ENCODE peak calls at places on chromosomes 5 and 9, in nine cellular contexts. P is tibial nerve, W is fibroblast of mammary gland, S is endodermal cell, Z is astrocyte, A is Panc1, I is brain microvascular endothelial cell, N is fibroblast of lung, T is lower lobe of right lung. H is an unnamed sample.

GRCh38 chr5:150263801-150264621 is 25.6 kb downstream of the CAMK2A start:
- DNase-seq in Z (peak; percentile 89), S (no peak), T (no peak), P (no peak), W (peak; percentile 90), N (peak; percentile 92), A (peak; percentile 53), I (peak; percentile 73), H (peak; percentile 84)

GRCh38 chr9:136255166-136255538 is 9.5 kb upstream of the QSOX2 start:
- DNase-seq in W (peak; percentile 79), Z (peak; percentile 40), S (no peak), N (peak; percentile 65), A (no peak), T (no peak), P (no peak), I (peak; percentile 27), H (peak; percentile 54)

GRCh38 chr9:76415731-76416130 is 21.5 kb upstream of the RFK start:
- DNase-seq in T (no peak), W (peak; percentile 50), I (no peak), N (peak; percentile 79), A (no peak), P (no peak), Z (peak; percentile 76), S (no peak), H (peak; percentile 85)

GRCh38 chr9:89498845-89499480 is 1.1 kb upstream of the SEMA4D start:
- DNase-seq in T (no peak), S (no peak), N (no peak), I (no peak), W (no peak), P (no peak), A (no peak), Z (no peak), H (no peak)

GRCh38 chr5:108148715-108149139 is 233.2 kb downstream of the FBXL17 start:
- DNase-seq in W (peak; percentile 17), S (no peak), N (peak; percentile 19), I (peak; percentile 32), A (peak; percentile 18), T (no peak), Z (peak; percentile 3), P (no peak), H (peak; percentile 22)

GRCh38 chr5:124583469-124584350 is 162.7 kb downstream of the ZNF608 start:
- DNase-seq in A (no peak), W (peak; percentile 86), Z (peak; percentile 89), N (peak; percentile 92), T (no peak), S (no peak), I (peak; percentile 86), P (no peak), H (peak; percentile 62)

GRCh38 chr9:135370411-135371375 is 108.9 kb upstream of the PPP1R26 start:
- DNase-seq in S (no peak), Z (no peak), N (no peak), P (no peak), T (no peak), W (no peak), I (no peak), A (no peak), H (no peak)

GRCh38 chr5:123164019-123164418 is 75.0 kb downstream of the PRDM6 start:
- DNase-seq in S (no peak), W (no peak), N (no peak), P (no peak), I (no peak), T (no peak), Z (no peak), A (no peak), H (peak; percentile 41)

GRCh38 chr5:75335952-75336624 is 932 bp upstream of the HMGCR start:
- DNase-seq in N (peak; percentile 87), I (peak; percentile 86), A (peak; percentile 53), P (no peak), W (peak; percentile 88), S (no peak), Z (peak; percentile 83), T (no peak), H (peak; percentile 89)

GRCh38 chr5:75340714-75341478 is 3.9 kb downstream of the HMGCR start:
- DNase-seq in S (no peak), N (no peak), T (no peak), P (no peak), Z (no peak), I (no peak), A (no peak), W (no peak), H (no peak)

GRCh38 chr5:75337366-75338021 is 474 bp downstream of the HMGCR start:
- DNase-seq in A (no peak), P (no peak), Z (no peak), T (no peak), W (peak; percentile 23), S (no peak), N (peak; percentile 24), I (no peak), H (no peak)

GRCh38 chr5:75336625-75337336 is at the start of gene HMGCR:
- DNase-seq in T (peak; percentile 99), A (peak; percentile 97), W (peak; percentile 100), Z (peak; percentile 99), I (peak; percentile 100), S (peak; percentile 100), P (peak; percentile 97), N (peak; percentile 100), H (peak; percentile 99)

GRCh38 chr5:75338408-75338807 is 1.4 kb downstream of the HMGCR start:
- DNase-seq in S (no peak), A (no peak), I (no peak), Z (no peak), T (no peak), N (no peak), W (no peak), P (no peak), H (no peak)
- H3K4me3 ChIP-seq in S (peak overlapping the region; percentile 96), A (peak overlapping the region; percentile 70), I (peak overlapping the region; percentile 98), Z (peak overlapping the region; percentile 97), T (peak overlapping the region; percentile 93), N (peak overlapping the region; percentile 94), W (peak overlapping the region; percentile 89), P (no peak overlapping the region), H (peak overlapping the region; percentile 89)

GRCh38 chr9:696332-697090 is 145.0 kb upstream of the DMRT1 start:
- DNase-seq in I (peak; percentile 71), P (no peak), A (no peak), Z (peak; percentile 83), N (peak; percentile 87), S (no peak), T (no peak), W (peak; percentile 65), H (peak; percentile 80)
- TF ChIP-seq CTCF in I (peak; percentile 53), P (no peak), A (no peak), Z (peak; percentile 31), N (no peak), S (no peak), T (no peak), W (peak; percentile 28), H (peak; percentile 43)

GRCh38 chr5:139275536-139276297 is 17.8 kb upstream of the MATR3 start:
- DNase-seq in W (no peak), A (no peak), S (no peak), N (peak; percentile 17), Z (no peak), T (no peak), P (no peak), I (no peak), H (no peak)

GRCh38 chr5:139277171-139277570 is 16.4 kb upstream of the MATR3 start:
- DNase-seq in S (no peak), P (no peak), A (no peak), W (no peak), I (no peak), N (no peak), Z (no peak), T (no peak), H (no peak)

GRCh38 chr5:139273572-139274264 is 19.8 kb upstream of the MATR3 start:
- DNase-seq in W (peak; percentile 87), N (peak; percentile 73), A (no peak), I (peak; percentile 68), T (peak; percentile 93), P (peak; percentile 61), Z (peak; percentile 51), S (peak; percentile 96), H (peak; percentile 75)

GRCh38 chr5:139278540-139279274 is 14.8 kb upstream of the MATR3 start:
- DNase-seq in W (no peak), Z (no peak), A (no peak), T (no peak), S (no peak), N (no peak), I (no peak), P (no peak), H (no peak)

GRCh38 chr5:139276426-139276825 is 17.1 kb upstream of the MATR3 start:
- DNase-seq in N (no peak), A (no peak), Z (no peak), P (no peak), I (no peak), W (no peak), T (no peak), S (no peak), H (no peak)
- H3K4me3 ChIP-seq in N (no peak overlapping the region), A (peak overlapping the region; percentile 87), Z (peak overlapping the region; percentile 32), P (no peak overlapping the region), I (peak overlapping the region; percentile 38), W (peak overlapping the region; percentile 43), T (no peak overlapping the region), S (peak overlapping the region; percentile 96), H (no peak overlapping the region)

GRCh38 chr5:25963251-25964008 is 1075.0 kb downstream of the CDH9 start:
- DNase-seq in P (peak; percentile 69), S (no peak), A (no peak), I (no peak), Z (no peak), T (no peak), N (no peak), W (peak; percentile 49), H (no peak)
- TF ChIP-seq CTCF in P (no peak), S (no peak), A (no peak), I (no peak), Z (no peak), T (no peak), N (no peak), W (no peak), H (no peak)

GRCh38 chr5:134000116-134000515 is 4.7 kb downstream of the VDAC1 start:
- DNase-seq in N (no peak), I (no peak), A (no peak), T (no peak), P (no peak), S (no peak), Z (no peak), W (no peak), H (peak; percentile 27)
- H3K4me3 ChIP-seq in N (no peak overlapping the region), I (no peak overlapping the region), A (no peak overlapping the region), T (no peak overlapping the region), P (no peak overlapping the region), S (no peak overlapping the region), Z (no peak overlapping the region), W (no peak overlapping the region), H (no peak overlapping the region)

GRCh38 chr9:132000659-132001058 is 79.0 kb downstream of the MED27 start:
- DNase-seq in A (no peak), N (no peak), W (no peak), Z (no peak), T (no peak), I (no peak), P (no peak), S (no peak), H (no peak)

GRCh38 chr9:131997779-131998178 is 81.9 kb downstream of the MED27 start:
- DNase-seq in W (peak; percentile 40), T (no peak), A (no peak), N (peak; percentile 69), S (no peak), I (no peak), P (no peak), Z (peak; percentile 60), H (peak; percentile 90)

GRCh38 chr9:132001550-132001949 is 78.1 kb downstream of the MED27 start:
- DNase-seq in Z (no peak), I (no peak), T (no peak), P (no peak), N (peak; percentile 36), W (no peak), S (no peak), A (no peak), H (no peak)

GRCh38 chr9:131997076-131997475 is 82.6 kb downstream of the MED27 start:
- DNase-seq in A (no peak), T (no peak), Z (no peak), W (no peak), P (no peak), S (no peak), I (no peak), N (no peak), H (no peak)

GRCh38 chr9:131999692-132000551 is 79.7 kb downstream of the MED27 start:
- DNase-seq in S (no peak), A (no peak), T (no peak), P (no peak), I (peak; percentile 80), N (peak; percentile 93), W (peak; percentile 85), Z (peak; percentile 91), H (peak; percentile 59)
- TF ChIP-seq CTCF in S (peak; percentile 16), A (no peak), T (no peak), P (no peak), I (peak; percentile 65), N (no peak), W (peak; percentile 20), Z (peak; percentile 45), H (no peak)

H was measured in fibroblast of the aortic adventitia.